ENCODE peak calls at places on chromosomes 16 and 17, in five cellular contexts. One of them, this sample, is unnamed.

GRCh38 chr17:76586741-76587487 is 1.3 kb upstream of the ST6GALNAC2 start:
- DNase-seq in NB4: no peak
- DNase-seq in cardiac fibroblast: no peak
- DNase-seq in CD4-positive, alpha-beta T cell: no peak
- DNase-seq in heart right ventricle: no peak
- DNase-seq in this sample: no peak

GRCh38 chr17:74816883-74817620 is 40.9 kb upstream of the NAT9 start:
- DNase-seq in heart right ventricle: no peak
- DNase-seq in cardiac fibroblast: no peak
- DNase-seq in NB4: no peak
- DNase-seq in CD4-positive, alpha-beta T cell: no peak
- DNase-seq in this sample: no peak

GRCh38 chr17:74085434-74085833 is 118.0 kb upstream of the RPL38 start:
- DNase-seq in heart right ventricle: no peak
- DNase-seq in CD4-positive, alpha-beta T cell: no peak
- DNase-seq in NB4: peak; percentile 28
- DNase-seq in cardiac fibroblast: no peak
- DNase-seq in this sample: no peak

GRCh38 chr16:51418258-51418657 is 267.2 kb upstream of the SALL1 start:
- DNase-seq in NB4: no peak
- DNase-seq in cardiac fibroblast: no peak
- DNase-seq in heart right ventricle: no peak
- DNase-seq in CD4-positive, alpha-beta T cell: no peak
- DNase-seq in this sample: no peak

GRCh38 chr17:40337351-40337750 is 27.2 kb downstream of the GJD3 start:
- DNase-seq in CD4-positive, alpha-beta T cell: no peak
- DNase-seq in cardiac fibroblast: no peak
- DNase-seq in NB4: no peak
- DNase-seq in heart right ventricle: no peak
- DNase-seq in this sample: no peak

GRCh38 chr16:50520451-50521245 is 27.5 kb upstream of the NKD1 start:
- DNase-seq in CD4-positive, alpha-beta T cell: no peak
- DNase-seq in heart right ventricle: no peak
- DNase-seq in cardiac fibroblast: no peak
- DNase-seq in NB4: no peak
- DNase-seq in this sample: no peak

GRCh38 chr16:56643080-56643778 is 4.8 kb downstream of the MT1A start:
- DNase-seq in CD4-positive, alpha-beta T cell: peak; percentile 75
- DNase-seq in NB4: peak; percentile 78
- DNase-seq in cardiac fibroblast: peak; percentile 63
- DNase-seq in heart right ventricle: peak; percentile 77
- DNase-seq in this sample: peak; percentile 38

GRCh38 chr16:75584108-75584507 is 17.9 kb downstream of the GABARAPL2 start:
- DNase-seq in heart right ventricle: no peak
- DNase-seq in cardiac fibroblast: no peak
- DNase-seq in NB4: no peak
- DNase-seq in CD4-positive, alpha-beta T cell: no peak
- DNase-seq in this sample: no peak

GRCh38 chr17:77387891-77388290 is 247.1 kb downstream of the SEC14L1 start:
- DNase-seq in NB4: no peak
- DNase-seq in CD4-positive, alpha-beta T cell: no peak
- DNase-seq in heart right ventricle: no peak
- DNase-seq in cardiac fibroblast: no peak
- DNase-seq in this sample: no peak

GRCh38 chr17:57256708-57257112 is 387 bp downstream of the MSI2 start:
- DNase-seq in heart right ventricle: no peak
- DNase-seq in NB4: peak; percentile 46
- DNase-seq in cardiac fibroblast: peak; percentile 19
- DNase-seq in CD4-positive, alpha-beta T cell: peak; percentile 42
- DNase-seq in this sample: no peak

GRCh38 chr16:26787924-26788323 is 278.8 kb upstream of the C16orf82 start:
- DNase-seq in cardiac fibroblast: no peak
- DNase-seq in CD4-positive, alpha-beta T cell: no peak
- DNase-seq in heart right ventricle: no peak
- DNase-seq in NB4: peak; percentile 8
- DNase-seq in this sample: no peak

GRCh38 chr17:50108556-50108955 is 13.4 kb downstream of the PDK2 start:
- DNase-seq in cardiac fibroblast: no peak
- DNase-seq in CD4-positive, alpha-beta T cell: no peak
- DNase-seq in NB4: no peak
- DNase-seq in heart right ventricle: no peak
- DNase-seq in this sample: no peak

GRCh38 chr16:83802135-83802534 is 5.6 kb upstream of the HSBP1 start:
- DNase-seq in cardiac fibroblast: peak; percentile 78
- DNase-seq in NB4: no peak
- DNase-seq in CD4-positive, alpha-beta T cell: no peak
- DNase-seq in heart right ventricle: no peak
- DNase-seq in this sample: peak; percentile 87

GRCh38 chr17:17613708-17614114 is 22.2 kb upstream of the PEMT start:
- DNase-seq in cardiac fibroblast: peak; percentile 79
- DNase-seq in CD4-positive, alpha-beta T cell: peak; percentile 18
- DNase-seq in heart right ventricle: no peak
- DNase-seq in NB4: peak; percentile 80
- DNase-seq in this sample: peak; percentile 74

GRCh38 chr17:34820166-34820920 is 140.9 kb downstream of the CCT6B start:
- DNase-seq in NB4: no peak
- DNase-seq in heart right ventricle: no peak
- DNase-seq in CD4-positive, alpha-beta T cell: no peak
- DNase-seq in cardiac fibroblast: no peak
- DNase-seq in this sample: no peak

GRCh38 chr16:71852146-71852545 is 6.4 kb downstream of the ATXN1L start:
- DNase-seq in heart right ventricle: no peak
- DNase-seq in NB4: no peak
- DNase-seq in CD4-positive, alpha-beta T cell: no peak
- DNase-seq in cardiac fibroblast: no peak
- DNase-seq in this sample: no peak

GRCh38 chr17:6927290-6927844 is 68.5 kb upstream of the ALOX12 start:
- DNase-seq in cardiac fibroblast: peak; percentile 84
- DNase-seq in CD4-positive, alpha-beta T cell: no peak
- DNase-seq in heart right ventricle: no peak
- DNase-seq in NB4: peak; percentile 59
- DNase-seq in this sample: peak; percentile 84

GRCh38 chr17:58385359-58385899 is 31.9 kb downstream of the RNF43 start:
- DNase-seq in NB4: no peak
- DNase-seq in heart right ventricle: no peak
- DNase-seq in CD4-positive, alpha-beta T cell: no peak
- DNase-seq in cardiac fibroblast: no peak
- DNase-seq in this sample: no peak

GRCh38 chr17:64630309-64631223 is 31.5 kb downstream of the SMURF2 start:
- DNase-seq in cardiac fibroblast: no peak
- DNase-seq in CD4-positive, alpha-beta T cell: no peak
- DNase-seq in NB4: peak; percentile 45
- DNase-seq in heart right ventricle: no peak
- DNase-seq in this sample: no peak

GRCh38 chr16:2767140-2767731 is 9.8 kb downstream of the ELOB start:
- DNase-seq in CD4-positive, alpha-beta T cell: no peak
- DNase-seq in heart right ventricle: no peak
- DNase-seq in NB4: no peak
- DNase-seq in cardiac fibroblast: no peak
- DNase-seq in this sample: no peak

GRCh38 chr16:56547120-56547948 is 17.5 kb upstream of the MT4 start:
- DNase-seq in cardiac fibroblast: peak; percentile 60
- DNase-seq in heart right ventricle: no peak
- DNase-seq in NB4: peak; percentile 60
- DNase-seq in CD4-positive, alpha-beta T cell: no peak
- DNase-seq in this sample: peak; percentile 66

GRCh38 chr16:84768061-84768797 is 51.6 kb upstream of the CRISPLD2 start:
- DNase-seq in cardiac fibroblast: no peak
- DNase-seq in NB4: no peak
- DNase-seq in heart right ventricle: no peak
- DNase-seq in CD4-positive, alpha-beta T cell: no peak
- DNase-seq in this sample: peak; percentile 15

GRCh38 chr17:65198653-65199382 is 61.6 kb downstream of the RGS9 start:
- DNase-seq in heart right ventricle: no peak
- DNase-seq in NB4: peak; percentile 68
- DNase-seq in cardiac fibroblast: peak; percentile 78
- DNase-seq in CD4-positive, alpha-beta T cell: no peak
- DNase-seq in this sample: peak; percentile 66

GRCh38 chr17:83057397-83057761 is 22.0 kb upstream of the METRNL start:
- DNase-seq in NB4: no peak
- DNase-seq in cardiac fibroblast: no peak
- DNase-seq in CD4-positive, alpha-beta T cell: no peak
- DNase-seq in heart right ventricle: no peak
- DNase-seq in this sample: no peak

GRCh38 chr17:34413443-34414076 is 50.5 kb upstream of the CCL1 start:
- DNase-seq in cardiac fibroblast: peak; percentile 10
- DNase-seq in CD4-positive, alpha-beta T cell: no peak
- DNase-seq in NB4: peak; percentile 64
- DNase-seq in heart right ventricle: no peak
- DNase-seq in this sample: no peak

GRCh38 chr16:67226295-67226803 is 581 bp upstream of the TMEM208 start:
- DNase-seq in CD4-positive, alpha-beta T cell: no peak
- DNase-seq in heart right ventricle: no peak
- DNase-seq in cardiac fibroblast: no peak
- DNase-seq in NB4: no peak
- DNase-seq in this sample: no peak

GRCh38 chr17:58415371-58416055 is 1.8 kb downstream of the RNF43 start:
- DNase-seq in cardiac fibroblast: no peak
- DNase-seq in NB4: no peak
- DNase-seq in CD4-positive, alpha-beta T cell: no peak
- DNase-seq in heart right ventricle: peak; percentile 16
- DNase-seq in this sample: no peak

GRCh38 chr16:1749152-1750117 is 21.9 kb downstream of the NME3 start:
- DNase-seq in heart right ventricle: no peak
- DNase-seq in CD4-positive, alpha-beta T cell: no peak
- DNase-seq in cardiac fibroblast: peak; percentile 67
- DNase-seq in NB4: no peak
- DNase-seq in this sample: no peak

GRCh38 chr17:7523033-7523432 is 25.8 kb upstream of the TNFSF12 start:
- DNase-seq in CD4-positive, alpha-beta T cell: peak; percentile 34
- DNase-seq in heart right ventricle: no peak
- DNase-seq in cardiac fibroblast: peak; percentile 36
- DNase-seq in NB4: peak; percentile 39
- DNase-seq in this sample: no peak

GRCh38 chr16:23709536-23709935 is 3.5 kb downstream of the ERN2 start:
- DNase-seq in heart right ventricle: no peak
- DNase-seq in cardiac fibroblast: no peak
- DNase-seq in NB4: no peak
- DNase-seq in CD4-positive, alpha-beta T cell: no peak
- DNase-seq in this sample: no peak

DNA sequence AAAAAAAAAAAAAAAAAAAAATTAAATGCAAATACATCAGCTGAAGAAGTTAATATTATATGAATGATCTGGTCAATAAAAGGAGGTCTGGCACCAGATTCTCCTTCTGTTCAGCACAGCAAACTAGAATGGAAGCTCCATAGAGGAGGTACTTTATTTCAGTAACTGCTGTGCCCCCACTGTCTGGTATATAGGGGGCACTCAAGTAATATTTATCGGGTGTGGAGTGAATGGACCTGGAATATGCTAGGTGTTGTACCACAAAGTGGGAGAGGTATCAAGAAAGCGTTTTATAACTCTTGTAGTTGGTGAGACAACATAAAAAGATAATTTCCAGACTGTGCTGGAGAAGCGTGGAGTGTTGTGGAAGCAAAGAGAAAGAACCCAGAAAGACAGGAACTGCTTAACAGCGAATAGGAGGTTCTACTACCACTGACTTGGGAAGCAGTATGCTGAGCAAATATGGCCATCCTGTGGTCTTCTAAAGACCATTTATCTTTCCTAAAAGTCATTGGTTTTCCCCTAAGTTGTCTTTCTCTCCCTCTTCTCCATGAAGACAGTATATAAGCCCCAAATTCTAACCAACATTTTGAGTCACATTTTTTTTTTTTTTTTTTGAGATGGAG is 12.2 kb upstream of the PRKCA start:
- DNase-seq in cardiac fibroblast: no peak
- DNase-seq in NB4: peak; percentile 44
- DNase-seq in heart right ventricle: no peak
- DNase-seq in CD4-positive, alpha-beta T cell: no peak
- DNase-seq in this sample: no peak
- TF ChIP-seq CTCF in cardiac fibroblast: peak; percentile 10
- TF ChIP-seq CTCF in NB4: peak; percentile 23
- TF ChIP-seq CTCF in heart right ventricle: peak; percentile 24
- TF ChIP-seq CTCF in CD4-positive, alpha-beta T cell: peak; percentile 26
- TF ChIP-seq CTCF in this sample: peak; percentile 12

DNA sequence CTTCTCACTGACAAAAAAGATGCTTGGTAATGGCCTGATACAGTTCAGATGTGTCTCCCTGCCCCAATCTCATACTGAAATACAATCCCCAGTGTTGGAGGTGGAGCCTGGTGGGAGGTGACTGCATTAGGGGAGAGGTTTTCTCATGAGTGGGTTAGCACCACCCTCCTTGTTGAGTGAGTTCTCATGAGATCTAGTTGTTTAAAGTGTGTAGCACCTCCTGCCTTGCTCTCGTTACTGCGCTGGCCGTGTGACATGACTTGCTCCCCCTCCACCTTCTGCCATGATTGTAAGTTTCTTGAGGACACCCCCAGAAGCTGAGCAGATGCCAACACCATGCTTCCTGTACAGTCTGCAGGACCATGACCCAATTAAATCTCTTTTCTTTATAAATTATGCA is 5.0 kb downstream of the TSR1 start:
- DNase-seq in CD4-positive, alpha-beta T cell: no peak
- DNase-seq in NB4: no peak
- DNase-seq in heart right ventricle: no peak
- DNase-seq in cardiac fibroblast: no peak
- DNase-seq in this sample: no peak
- TF ChIP-seq CTCF in CD4-positive, alpha-beta T cell: no peak
- TF ChIP-seq CTCF in NB4: no peak
- TF ChIP-seq CTCF in heart right ventricle: no peak
- TF ChIP-seq CTCF in cardiac fibroblast: no peak
- TF ChIP-seq CTCF in this sample: no peak

DNA sequence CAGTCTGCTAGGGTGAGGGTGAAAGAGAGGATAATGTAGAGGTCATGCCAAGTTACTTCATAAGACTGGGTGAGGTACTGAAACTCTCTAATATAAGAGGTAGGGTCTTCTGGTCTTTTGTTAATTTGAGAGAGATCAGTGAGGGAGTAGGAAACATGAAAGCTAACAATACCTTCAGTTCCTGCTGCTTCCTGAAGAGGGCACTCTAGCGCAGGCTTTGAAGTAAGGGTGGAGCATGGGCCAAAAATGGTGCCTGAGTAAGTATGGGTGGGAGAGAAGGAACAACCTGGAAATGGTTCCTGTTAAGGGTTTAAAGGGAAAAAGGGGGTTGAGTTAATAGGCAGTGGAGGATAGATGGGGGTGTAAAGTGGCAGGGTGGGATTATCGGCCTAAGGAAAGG is 2449.5 kb downstream of the TP53TG3F start:
- DNase-seq in NB4: peak; percentile 64
- DNase-seq in CD4-positive, alpha-beta T cell: no peak
- DNase-seq in heart right ventricle: no peak
- DNase-seq in cardiac fibroblast: no peak
- DNase-seq in this sample: no peak
- TF ChIP-seq CTCF in NB4: peak; percentile 90
- TF ChIP-seq CTCF in CD4-positive, alpha-beta T cell: no peak
- TF ChIP-seq CTCF in heart right ventricle: no peak
- TF ChIP-seq CTCF in cardiac fibroblast: no peak
- TF ChIP-seq CTCF in this sample: no peak

GRCh38 chr17:63435681-63436522 is 10.2 kb downstream of the CYB561 start:
- DNase-seq in heart right ventricle: no peak
- DNase-seq in CD4-positive, alpha-beta T cell: no peak
- DNase-seq in NB4: no peak
- DNase-seq in cardiac fibroblast: no peak
- DNase-seq in this sample: no peak
- TF ChIP-seq CTCF in heart right ventricle: no peak
- TF ChIP-seq CTCF in CD4-positive, alpha-beta T cell: no peak
- TF ChIP-seq CTCF in NB4: no peak
- TF ChIP-seq CTCF in cardiac fibroblast: no peak
- TF ChIP-seq CTCF in this sample: no peak

This sample was measured in AG10803.